ENCODE peak calls at places on chromosomes 6 and 20, in five cellular contexts. A is T-cell, V is COLO829, D is activated T-helper 1 cell treated with Interleukin-2 at 50 U/mL for 16 hours, U is fibroblast of the aortic adventitia. C is an unnamed sample.

GRCh38 chr6:36129889-36130671 is at the start of gene MAPK13:
- DNase-seq in V (no peak), U (peak), D (no peak), A (no peak), C (no peak)

GRCh38 chr20:7994809-7995208 is 24.8 kb downstream of the TMX4 start:
- DNase-seq in D (no peak), A (no peak), V (no peak), U (no peak), C (no peak)

GRCh38 chr6:166940643-166941068 is 15.7 kb downstream of the RNASET2 start:
- DNase-seq in V (no peak), U (no peak), A (no peak), D (no peak), C (no peak)

GRCh38 chr6:149118737-149119653 is 198.5 kb upstream of the TAB2 start:
- DNase-seq in A (no peak), V (no peak), D (no peak), U (no peak), C (no peak)

GRCh38 chr20:45827030-45827652 is at the start of gene TNNC2:
- DNase-seq in U (no peak), D (no peak), V (no peak), A (no peak), C (no peak)

GRCh38 chr6:144899161-144899560 is 614.0 kb downstream of the UTRN start:
- DNase-seq in U (peak), V (no peak), D (no peak), A (no peak), C (no peak)

GRCh38 chr6:84042603-84043002 is 9.0 kb downstream of the MRAP2 start:
- DNase-seq in A (no peak), V (no peak), U (no peak), D (no peak), C (no peak)

GRCh38 chr6:170046786-170047626 is 243.9 kb downstream of the DLL1 start:
- DNase-seq in U (no peak), D (no peak), V (no peak), A (no peak), C (no peak)

GRCh38 chr20:63346131-63347080 is 14.7 kb downstream of the CHRNA4 start:
- DNase-seq in A (no peak), D (no peak), V (no peak), U (no peak), C (no peak)

GRCh38 chr20:50335105-50335504 is 144.5 kb downstream of the CEBPB start:
- DNase-seq in D (no peak), V (no peak), U (no peak), A (no peak), C (peak)

GRCh38 chr6:42569102-42570028 is 5.5 kb downstream of the UBR2 start:
- DNase-seq in D (no peak), V (peak), U (peak), A (no peak), C (peak)

GRCh38 chr6:35757461-35758123 is 18.8 kb upstream of the CLPSL2 start:
- DNase-seq in D (no peak), A (no peak), U (peak), V (no peak), C (peak)

GRCh38 chr6:15481414-15481813 is 181.4 kb downstream of the DTNBP1 start:
- DNase-seq in D (no peak), A (no peak), V (no peak), U (no peak), C (no peak)

GRCh38 chr20:52809003-52809402 is 163.2 kb upstream of the TSHZ2 start:
- DNase-seq in U (no peak), D (no peak), V (no peak), A (no peak), C (no peak)

GRCh38 chr20:50658804-50659380 is 32.5 kb downstream of the RIPOR3 start:
- DNase-seq in U (peak), A (no peak), V (no peak), D (no peak), C (no peak)

GRCh38 chr6:85453490-85453889 is 3.6 kb downstream of the NT5E start:
- DNase-seq in A (no peak), D (no peak), V (no peak), U (no peak), C (no peak)

GRCh38 chr20:8562356-8562755 is 430.3 kb downstream of the PLCB1 start:
- DNase-seq in D (no peak), V (no peak), U (no peak), A (no peak), C (no peak)

GRCh38 chr6:39947611-39948068 is 13.4 kb upstream of the MOCS1 start:
- DNase-seq in U (no peak), V (no peak), D (no peak), A (no peak), C (no peak)

GRCh38 chr6:159826004-159826403 is 25.9 kb downstream of the PNLDC1 start:
- DNase-seq in D (no peak), U (no peak), V (no peak), A (no peak), C (no peak)

GRCh38 chr6:132087391-132087790 is 136.2 kb upstream of the CCN2 start:
- DNase-seq in D (no peak), U (peak), A (no peak), V (peak), C (peak)

GRCh38 chr20:53789913-53790675 is 196.5 kb upstream of the ZNF217 start:
- DNase-seq in A (no peak), D (no peak), U (no peak), V (no peak), C (no peak)

GRCh38 chr6:138410048-138410735 is 6.2 kb downstream of the HEBP2 start:
- DNase-seq in V (no peak), U (peak), D (no peak), A (no peak), C (no peak)

GRCh38 chr6:99114769-99115406 is 167.1 kb upstream of the FBXL4 start:
- DNase-seq in A (no peak), D (no peak), V (no peak), U (no peak), C (no peak)

GRCh38 chr20:31835554-31835953 is 9.8 kb downstream of the FOXS1 start:
- DNase-seq in U (no peak), D (no peak), V (no peak), A (no peak), C (no peak)

GRCh38 chr20:20712004-20712473 is 405 bp downstream of the RALGAPA2 start:
- DNase-seq in D (no peak), V (no peak), A (no peak), U (no peak), C (no peak)

GRCh38 chr20:40488401-40488800 is 200.6 kb downstream of the MAFB start:
- DNase-seq in A (no peak), V (no peak), D (no peak), U (no peak), C (no peak)

GRCh38 chr6:113855500-113856010 is 1.6 kb upstream of the MARCKS start:
- DNase-seq in V (no peak), D (no peak), U (peak), A (no peak), C (peak)

GRCh38 chr6:109966299-109966698 is 11.8 kb upstream of the GPR6 start:
- DNase-seq in U (no peak), V (no peak), A (no peak), D (no peak), C (no peak)

GRCh38 chr6:87407531-87407895 is 259 bp upstream of the CFAP206 start:
- DNase-seq in V (peak), A (no peak), D (no peak), U (peak), C (peak)

C was measured in SK-MEL-5.